ENCODE peak calls at places on chromosome 15, in nine cellular contexts. One of them, this sample, is unnamed.

GRCh38 chr15:28983432-28984311 is 97.9 kb downstream of the APBA2 start:
- DNase-seq in body of pancreas: no peak
- DNase-seq in cardiac muscle cell: no peak
- DNase-seq in fibroblast of lung: no peak
- DNase-seq in psoas muscle: no peak
- DNase-seq in OCI-LY7: peak; percentile 3
- DNase-seq in PC-3: no peak
- DNase-seq in hepatocyte: no peak
- DNase-seq in pancreas: no peak
- DNase-seq in this sample: no peak

GRCh38 chr15:42160110-42160509 is 3.7 kb upstream of the PLA2G4F start:
- DNase-seq in cardiac muscle cell: no peak
- DNase-seq in hepatocyte: no peak
- DNase-seq in pancreas: no peak
- DNase-seq in fibroblast of lung: no peak
- DNase-seq in body of pancreas: no peak
- DNase-seq in PC-3: no peak
- DNase-seq in OCI-LY7: no peak
- DNase-seq in psoas muscle: no peak
- DNase-seq in this sample: peak; percentile 14

GRCh38 chr15:25725758-25726157 is 137.4 kb downstream of the ATP10A start:
- DNase-seq in cardiac muscle cell: no peak
- DNase-seq in body of pancreas: no peak
- DNase-seq in pancreas: no peak
- DNase-seq in psoas muscle: no peak
- DNase-seq in PC-3: no peak
- DNase-seq in OCI-LY7: no peak
- DNase-seq in hepatocyte: no peak
- DNase-seq in fibroblast of lung: no peak
- DNase-seq in this sample: no peak

GRCh38 chr15:100558771-100559254 is 30.1 kb upstream of the CERS3 start:
- DNase-seq in fibroblast of lung: no peak
- DNase-seq in OCI-LY7: no peak
- DNase-seq in hepatocyte: no peak
- DNase-seq in body of pancreas: no peak
- DNase-seq in cardiac muscle cell: no peak
- DNase-seq in pancreas: no peak
- DNase-seq in psoas muscle: peak; percentile 54
- DNase-seq in PC-3: no peak
- DNase-seq in this sample: no peak

GRCh38 chr15:96181217-96181616 is 149.3 kb upstream of the NR2F2 start:
- DNase-seq in pancreas: no peak
- DNase-seq in fibroblast of lung: no peak
- DNase-seq in cardiac muscle cell: no peak
- DNase-seq in body of pancreas: no peak
- DNase-seq in PC-3: no peak
- DNase-seq in OCI-LY7: no peak
- DNase-seq in hepatocyte: no peak
- DNase-seq in psoas muscle: no peak
- DNase-seq in this sample: no peak

GRCh38 chr15:78873796-78874761 is 1.4 kb downstream of the MORF4L1 start:
- DNase-seq in PC-3: peak; percentile 24
- DNase-seq in pancreas: peak; percentile 20
- DNase-seq in psoas muscle: no peak
- DNase-seq in body of pancreas: no peak
- DNase-seq in OCI-LY7: peak; percentile 44
- DNase-seq in cardiac muscle cell: no peak
- DNase-seq in fibroblast of lung: peak; percentile 23
- DNase-seq in hepatocyte: peak; percentile 27
- DNase-seq in this sample: peak; percentile 41

GRCh38 chr15:95910643-95911212 is 419.8 kb upstream of the NR2F2 start:
- DNase-seq in pancreas: no peak
- DNase-seq in cardiac muscle cell: no peak
- DNase-seq in body of pancreas: no peak
- DNase-seq in OCI-LY7: no peak
- DNase-seq in psoas muscle: no peak
- DNase-seq in PC-3: no peak
- DNase-seq in fibroblast of lung: no peak
- DNase-seq in hepatocyte: no peak
- DNase-seq in this sample: no peak

GRCh38 chr15:83108266-83109219 is 1.1 kb downstream of the TM6SF1 start:
- DNase-seq in hepatocyte: no peak
- DNase-seq in body of pancreas: peak; percentile 21
- DNase-seq in OCI-LY7: peak; percentile 93
- DNase-seq in psoas muscle: peak; percentile 72
- DNase-seq in pancreas: no peak
- DNase-seq in PC-3: no peak
- DNase-seq in fibroblast of lung: no peak
- DNase-seq in cardiac muscle cell: no peak
- DNase-seq in this sample: no peak

GRCh38 chr15:96264801-96265515 is 65.5 kb upstream of the NR2F2 start:
- DNase-seq in fibroblast of lung: peak; percentile 81
- DNase-seq in PC-3: peak; percentile 78
- DNase-seq in OCI-LY7: no peak
- DNase-seq in psoas muscle: no peak
- DNase-seq in body of pancreas: no peak
- DNase-seq in pancreas: no peak
- DNase-seq in hepatocyte: peak; percentile 46
- DNase-seq in cardiac muscle cell: peak; percentile 30
- DNase-seq in this sample: no peak

GRCh38 chr15:82901114-82901805 is 51.3 kb downstream of the HOMER2 start:
- DNase-seq in PC-3: no peak
- DNase-seq in fibroblast of lung: no peak
- DNase-seq in cardiac muscle cell: no peak
- DNase-seq in pancreas: no peak
- DNase-seq in psoas muscle: no peak
- DNase-seq in body of pancreas: no peak
- DNase-seq in hepatocyte: no peak
- DNase-seq in OCI-LY7: no peak
- DNase-seq in this sample: no peak

GRCh38 chr15:76059320-76060097 is at the start of gene TMEM266:
- DNase-seq in pancreas: peak; percentile 57
- DNase-seq in fibroblast of lung: peak; percentile 26
- DNase-seq in PC-3: peak; percentile 55
- DNase-seq in cardiac muscle cell: peak; percentile 89
- DNase-seq in OCI-LY7: no peak
- DNase-seq in psoas muscle: peak; percentile 75
- DNase-seq in body of pancreas: peak; percentile 67
- DNase-seq in hepatocyte: peak; percentile 89
- DNase-seq in this sample: no peak

DNA sequence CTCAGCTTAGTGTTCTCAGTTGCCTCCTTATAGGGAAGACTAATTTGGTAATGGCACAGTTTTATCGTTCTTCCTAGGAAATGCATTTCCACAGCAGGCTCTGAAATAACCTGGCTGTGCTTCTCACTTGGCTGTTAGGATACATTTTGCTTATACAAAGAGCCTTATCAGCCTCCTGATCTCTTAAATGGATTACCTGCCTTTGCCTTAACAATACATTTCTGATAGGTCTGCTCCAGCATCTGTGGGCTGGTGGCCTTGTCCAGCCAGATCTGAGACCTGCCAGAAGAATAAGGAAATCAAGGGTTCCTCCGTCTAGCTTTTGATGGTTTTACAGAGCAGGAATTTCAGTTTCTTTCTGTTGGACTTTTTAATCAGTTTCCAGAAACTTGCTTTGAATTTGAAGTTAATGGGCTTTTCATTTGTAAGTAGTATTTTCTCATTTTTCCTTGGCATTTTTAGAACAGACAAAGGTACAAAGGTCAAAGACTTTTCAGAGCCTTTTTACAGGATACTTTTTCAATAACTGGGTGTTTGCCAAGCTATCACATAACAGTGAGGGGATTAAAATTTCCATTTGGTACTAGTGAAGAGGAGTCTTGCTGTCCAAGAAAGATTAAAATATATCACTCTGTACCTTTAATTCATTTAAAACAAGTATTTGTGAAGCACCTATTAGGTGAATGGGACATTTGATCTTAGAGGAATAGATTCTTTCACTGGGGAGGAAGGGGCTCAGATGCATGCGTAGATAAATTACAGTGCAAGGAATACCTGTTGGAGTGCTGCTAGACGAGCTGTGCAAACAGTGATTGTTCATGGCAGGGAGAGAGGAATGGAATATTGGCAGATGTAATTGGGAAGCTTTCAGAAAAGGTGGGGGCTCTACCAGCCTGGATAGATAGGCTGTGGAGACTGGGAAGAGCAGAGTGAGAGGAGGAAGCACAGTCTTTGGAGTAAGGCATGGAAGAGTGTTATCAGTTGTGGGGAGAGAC is 116.4 kb downstream of the AKAP13 start:
- DNase-seq in hepatocyte: no peak
- DNase-seq in OCI-LY7: no peak
- DNase-seq in pancreas: no peak
- DNase-seq in fibroblast of lung: no peak
- DNase-seq in psoas muscle: no peak
- DNase-seq in PC-3: no peak
- DNase-seq in cardiac muscle cell: no peak
- DNase-seq in body of pancreas: no peak
- DNase-seq in this sample: no peak
- H3K4me1 ChIP-seq in hepatocyte: peaks cover 55% of the 10 kb centered on the region
- H3K4me1 ChIP-seq in OCI-LY7: peaks cover 33% of the 10 kb centered on the region
- H3K4me1 ChIP-seq in pancreas: peaks cover 14% of the 10 kb centered on the region
- H3K4me1 ChIP-seq in fibroblast of lung: peaks cover 4% of the 10 kb centered on the region
- H3K4me1 ChIP-seq in psoas muscle: peaks cover 38% of the 10 kb centered on the region
- H3K4me1 ChIP-seq in PC-3: peaks cover 40% of the 10 kb centered on the region
- H3K4me1 ChIP-seq in cardiac muscle cell: peaks cover 40% of the 10 kb centered on the region
- H3K4me1 ChIP-seq in body of pancreas: peaks cover 26% of the 10 kb centered on the region
- H3K4me1 ChIP-seq in this sample: peaks cover 36% of the 10 kb centered on the region

GRCh38 chr15:93895976-93896770 is 335.2 kb upstream of the MCTP2 start:
- DNase-seq in psoas muscle: no peak
- DNase-seq in hepatocyte: no peak
- DNase-seq in OCI-LY7: no peak
- DNase-seq in PC-3: no peak
- DNase-seq in fibroblast of lung: no peak
- DNase-seq in pancreas: no peak
- DNase-seq in body of pancreas: no peak
- DNase-seq in cardiac muscle cell: no peak
- DNase-seq in this sample: no peak

GRCh38 chr15:93897377-93897776 is 334.0 kb upstream of the MCTP2 start:
- DNase-seq in body of pancreas: no peak
- DNase-seq in hepatocyte: no peak
- DNase-seq in PC-3: no peak
- DNase-seq in psoas muscle: no peak
- DNase-seq in fibroblast of lung: no peak
- DNase-seq in cardiac muscle cell: no peak
- DNase-seq in OCI-LY7: no peak
- DNase-seq in pancreas: no peak
- DNase-seq in this sample: no peak

GRCh38 chr15:93899817-93900216 is 331.5 kb upstream of the MCTP2 start:
- DNase-seq in PC-3: no peak
- DNase-seq in OCI-LY7: no peak
- DNase-seq in hepatocyte: no peak
- DNase-seq in cardiac muscle cell: no peak
- DNase-seq in pancreas: no peak
- DNase-seq in body of pancreas: no peak
- DNase-seq in fibroblast of lung: no peak
- DNase-seq in psoas muscle: peak; percentile 46
- DNase-seq in this sample: no peak

DNA sequence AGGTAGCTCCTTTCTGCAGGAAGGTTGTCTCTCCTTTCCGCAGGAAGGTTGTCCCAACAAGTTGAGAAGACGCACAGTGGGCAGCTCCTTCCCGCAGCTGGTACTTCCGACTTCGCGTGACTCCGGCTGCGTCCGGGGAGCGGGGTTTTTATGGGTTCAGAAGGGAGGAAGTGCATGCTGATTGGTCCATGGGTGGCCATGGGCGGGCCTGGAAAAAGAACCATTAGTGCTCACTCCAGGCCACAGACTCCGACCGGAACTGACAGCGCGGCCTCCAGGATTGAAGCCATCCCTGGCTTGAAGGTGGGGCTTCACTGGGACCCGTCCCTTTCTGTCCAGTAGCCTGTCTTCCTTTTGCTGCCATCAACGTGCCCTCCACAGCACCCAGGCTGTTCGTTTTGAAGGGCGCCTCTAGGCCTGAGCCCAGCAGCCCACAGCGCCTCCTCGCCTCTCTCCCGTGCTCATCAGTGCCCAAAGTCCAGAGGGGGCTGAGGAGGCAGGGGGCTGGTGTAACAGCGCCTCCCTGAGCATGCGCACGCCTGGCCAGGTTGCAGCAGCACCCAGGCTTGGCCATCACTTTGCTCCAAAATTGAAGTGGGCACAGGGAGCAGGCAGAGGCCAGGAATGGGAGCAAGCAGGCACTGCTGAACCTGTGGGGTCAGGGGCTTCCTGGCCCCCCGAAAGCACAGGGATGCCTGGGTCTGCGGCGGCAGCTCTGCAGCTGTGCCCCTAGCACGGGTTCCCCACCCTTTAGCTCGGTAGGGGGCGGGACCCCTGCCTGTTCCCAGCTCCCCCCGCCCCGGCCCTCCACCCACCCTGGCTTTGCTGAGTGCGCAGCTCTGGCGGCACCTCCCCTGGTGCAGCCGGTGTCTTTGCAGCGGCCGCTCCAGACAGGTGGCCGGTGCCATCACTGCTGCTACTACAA is 330.6 kb upstream of the MCTP2 start:
- DNase-seq in body of pancreas: no peak
- DNase-seq in psoas muscle: no peak
- DNase-seq in pancreas: no peak
- DNase-seq in cardiac muscle cell: no peak
- DNase-seq in OCI-LY7: no peak
- DNase-seq in hepatocyte: no peak
- DNase-seq in PC-3: no peak
- DNase-seq in fibroblast of lung: no peak
- DNase-seq in this sample: no peak
- TF ChIP-seq CTCF in body of pancreas: no peak
- TF ChIP-seq CTCF in psoas muscle: no peak
- TF ChIP-seq CTCF in pancreas: no peak
- TF ChIP-seq CTCF in cardiac muscle cell: no peak
- TF ChIP-seq CTCF in OCI-LY7: no peak
- TF ChIP-seq CTCF in hepatocyte: no peak
- TF ChIP-seq CTCF in PC-3: no peak
- TF ChIP-seq CTCF in fibroblast of lung: no peak
- TF ChIP-seq CTCF in this sample: no peak

DNA sequence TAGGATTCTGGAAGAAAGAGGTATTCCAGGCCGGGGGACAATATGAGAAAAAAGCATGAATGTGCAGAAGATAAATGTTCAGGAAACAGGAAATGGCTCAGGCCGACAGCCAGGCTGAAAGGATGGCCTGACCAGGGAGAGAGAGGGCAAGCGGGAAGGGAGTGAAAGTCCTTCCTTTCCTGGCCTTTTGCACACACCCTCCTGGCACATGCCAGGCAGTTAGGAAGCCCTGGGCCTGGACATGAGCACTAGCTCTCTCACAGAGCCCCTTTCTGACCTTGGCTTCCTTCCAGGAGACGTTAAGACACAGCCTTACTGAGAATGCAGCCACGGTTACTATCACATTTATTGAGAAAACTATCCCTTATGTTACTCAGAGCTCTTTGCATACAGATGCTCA is 39.7 kb upstream of the SMAD3 start:
- DNase-seq in OCI-LY7: no peak
- DNase-seq in hepatocyte: no peak
- DNase-seq in fibroblast of lung: peak; percentile 66
- DNase-seq in pancreas: peak; percentile 47
- DNase-seq in PC-3: peak; percentile 70
- DNase-seq in body of pancreas: no peak
- DNase-seq in psoas muscle: peak; percentile 67
- DNase-seq in cardiac muscle cell: no peak
- DNase-seq in this sample: no peak
- H3K27ac ChIP-seq in OCI-LY7: no peak overlapping the region
- H3K27ac ChIP-seq in hepatocyte: peak overlapping the region; percentile 76
- H3K27ac ChIP-seq in fibroblast of lung: peak overlapping the region; percentile 78
- H3K27ac ChIP-seq in pancreas: peak overlapping the region; percentile 87
- H3K27ac ChIP-seq in PC-3: peak overlapping the region; percentile 80
- H3K27ac ChIP-seq in body of pancreas: peak overlapping the region; percentile 90
- H3K27ac ChIP-seq in psoas muscle: peak overlapping the region; percentile 76
- H3K27ac ChIP-seq in cardiac muscle cell: no peak overlapping the region
- H3K27ac ChIP-seq in this sample: peak overlapping the region; percentile 8

GRCh38 chr15:34724486-34724885 is 30.3 kb downstream of the GJD2 start:
- DNase-seq in OCI-LY7: no peak
- DNase-seq in psoas muscle: no peak
- DNase-seq in cardiac muscle cell: no peak
- DNase-seq in hepatocyte: no peak
- DNase-seq in pancreas: no peak
- DNase-seq in body of pancreas: no peak
- DNase-seq in PC-3: no peak
- DNase-seq in fibroblast of lung: no peak
- DNase-seq in this sample: no peak
- H3K4me1 ChIP-seq in OCI-LY7: no peaks in the 10 kb centered on the region
- H3K4me1 ChIP-seq in psoas muscle: peaks cover 54% of the 10 kb centered on the region
- H3K4me1 ChIP-seq in cardiac muscle cell: peaks cover 41% of the 10 kb centered on the region
- H3K4me1 ChIP-seq in hepatocyte: peaks cover 13% of the 10 kb centered on the region
- H3K4me1 ChIP-seq in pancreas: no peaks in the 10 kb centered on the region
- H3K4me1 ChIP-seq in body of pancreas: peaks cover 8% of the 10 kb centered on the region
- H3K4me1 ChIP-seq in PC-3: no peaks in the 10 kb centered on the region
- H3K4me1 ChIP-seq in fibroblast of lung: peaks cover 2% of the 10 kb centered on the region
- H3K4me1 ChIP-seq in this sample: no peaks in the 10 kb centered on the region